ENCODE peak calls at places on chromosomes 16 and 17, in seven cellular contexts. F is stimulated activated CD4-positive, alpha-beta T cell treated with anti-CD3 and anti-CD28 coated beads, Interleukin-1b, Interleukin-23, amount 100 ng/mL, for 24 hours; Y is anterior cingulate cortex; U is colonic mucosa; E is kidney tubule cell; H is HTR-8/SVneo; D is substantia nigra. Q is an unnamed sample.
A peak's percentile ranks its signal among the peaks of the same experiment; 100 is the strongest.

GRCh38 chr17:81292450-81292849 is 2.7 kb downstream of the SLC38A10 start:
- DNase-seq in D (no peak), F (no peak), H (no peak), Y (no peak), U (no peak), E (no peak), Q (no peak)

GRCh38 chr17:68431661-68432071 is 25.6 kb downstream of the WIPI1 start:
- DNase-seq in H (peak; percentile 36), Y (no peak), F (no peak), D (no peak), U (peak; percentile 15), E (peak; percentile 13), Q (peak; percentile 69)

GRCh38 chr16:86932130-86932982 is 354.0 kb downstream of the FOXL1 start:
- DNase-seq in H (no peak), U (no peak), E (no peak), F (no peak), Y (no peak), D (no peak), Q (no peak)

GRCh38 chr17:5344914-5345313 is 62.8 kb downstream of the RABEP1 start:
- DNase-seq in E (no peak), F (no peak), H (no peak), U (no peak), D (no peak), Y (no peak), Q (no peak)

GRCh38 chr17:49516190-49516589 is 21.1 kb downstream of the NGFR start:
- DNase-seq in E (no peak), H (no peak), Y (peak; percentile 20), D (no peak), F (no peak), U (no peak), Q (no peak)

GRCh38 chr16:2500937-2501750 is 12.6 kb upstream of the ATP6V0C start:
- DNase-seq in Y (peak; percentile 87), F (peak; percentile 52), D (peak; percentile 89), E (peak; percentile 80), U (peak; percentile 82), H (peak; percentile 86), Q (peak; percentile 91)

GRCh38 chr16:89096768-89097527 is 3.3 kb downstream of the ACSF3 start:
- DNase-seq in Y (no peak), E (no peak), D (no peak), U (no peak), F (peak; percentile 12), H (no peak), Q (no peak)

GRCh38 chr17:28612936-28613872 is 781 bp downstream of the RSKR start:
- DNase-seq in U (peak; percentile 29), H (peak; percentile 53), Y (no peak), E (peak; percentile 19), D (no peak), F (no peak), Q (peak; percentile 62)

GRCh38 chr17:1908699-1909309 is 79.0 kb downstream of the RPA1 start:
- DNase-seq in E (peak; percentile 71), Y (peak; percentile 30), H (peak; percentile 92), F (no peak), D (peak; percentile 20), U (peak; percentile 59), Q (peak; percentile 90)

GRCh38 chr16:2748757-2749455 is 3.5 kb upstream of the SRRM2 start:
- DNase-seq in Y (no peak), U (no peak), D (no peak), E (no peak), F (no peak), H (no peak), Q (no peak)

GRCh38 chr17:50626037-50626574 is 8.6 kb upstream of the ABCC3 start:
- DNase-seq in U (peak; percentile 58), E (peak; percentile 76), Y (peak; percentile 32), F (peak; percentile 21), D (peak; percentile 37), H (peak; percentile 84), Q (peak; percentile 81)

GRCh38 chr17:43016216-43016615 is 6.0 kb downstream of the VAT1 start:
- DNase-seq in U (no peak), H (no peak), D (no peak), E (no peak), F (no peak), Y (no peak), Q (no peak)

GRCh38 chr17:79991140-79991923 is 44.3 kb downstream of the TBC1D16 start:
- DNase-seq in F (peak; percentile 50), H (peak; percentile 89), Y (peak; percentile 74), E (peak; percentile 81), U (peak; percentile 92), D (peak; percentile 74), Q (peak; percentile 90)

GRCh38 chr17:55053855-55054254 is 85.3 kb downstream of the STXBP4 start:
- DNase-seq in U (no peak), Y (no peak), H (no peak), F (no peak), E (peak; percentile 12), D (no peak), Q (peak; percentile 58)

GRCh38 chr17:77373298-77374169 is 232.8 kb downstream of the SEC14L1 start:
- DNase-seq in E (peak; percentile 44), U (no peak), D (no peak), H (no peak), F (no peak), Y (no peak), Q (peak; percentile 74)